ENCODE peak calls at places on chromosomes 2 and 18, in six cellular contexts. H is body of pancreas; I is mammary epithelial cell; B is NCI-H2081; E is effector memory CD4-positive, alpha-beta T cell; Y is OCI-M1. A is an unnamed sample.

GRCh38 chr2:176709541-176709951 is 440.3 kb downstream of the MTX2 start:
- DNase-seq in E (no peak), I (no peak), B (no peak), Y (no peak), H (no peak), A (no peak)

GRCh38 chr18:37266290-37266689 is 299.3 kb downstream of the CELF4 start:
- DNase-seq in I (no peak), Y (peak), H (no peak), E (no peak), B (no peak), A (no peak)

GRCh38 chr2:130963849-130964793 is 127.4 kb downstream of the ARHGEF4 start:
- DNase-seq in H (no peak), I (no peak), Y (no peak), B (no peak), E (no peak), A (peak)

GRCh38 chr2:194621945-194622344 is 1035.1 kb upstream of the SLC39A10 start:
- DNase-seq in B (no peak), Y (no peak), H (no peak), E (no peak), I (no peak), A (no peak)

GRCh38 chr2:96340493-96341414 is 5.2 kb downstream of the NCAPH start:
- DNase-seq in I (no peak), E (no peak), Y (no peak), B (no peak), H (no peak), A (peak)

GRCh38 chr2:207362716-207363115 is 167.0 kb upstream of the CREB1 start:
- DNase-seq in Y (no peak), B (no peak), I (no peak), E (no peak), H (no peak), A (no peak)

GRCh38 chr18:2222270-2223185 is 348.8 kb downstream of the METTL4 start:
- DNase-seq in B (no peak), E (no peak), I (peak), H (no peak), Y (peak), A (peak)

GRCh38 chr2:9163306-9164111 is 43.1 kb upstream of the ASAP2 start:
- DNase-seq in I (peak), E (no peak), Y (no peak), H (no peak), B (no peak), A (peak)

GRCh38 chr2:200239216-200239615 is 67.3 kb upstream of the SPATS2L start:
- DNase-seq in H (no peak), I (peak), Y (peak), E (no peak), B (no peak), A (no peak)

GRCh38 chr2:152427902-152428301 is 92.9 kb downstream of the FMNL2 start:
- DNase-seq in H (no peak), Y (no peak), B (no peak), E (no peak), I (no peak), A (no peak)

GRCh38 chr2:62577994-62578836 is 72.2 kb upstream of the TMEM17 start:
- DNase-seq in H (no peak), I (peak), B (no peak), Y (no peak), E (no peak), A (peak)

GRCh38 chr2:228867406-228867805 is 403.7 kb downstream of the PID1 start:
- DNase-seq in I (no peak), E (no peak), H (no peak), B (no peak), Y (no peak), A (no peak)